ENCODE peak calls at places on chromosomes 4 and X, in eight cellular contexts. One of them, this sample, is unnamed.

GRCh38 chrX:125621588-125621927 is 301.9 kb downstream of the TEX13C start:
- DNase-seq in fibroblast of pulmonary artery: no peak
- DNase-seq in BJ: no peak
- DNase-seq in NCI-H1092: no peak
- DNase-seq in DMS 273 treated with DMSO at 0.1 percent for 48 hours: no peak
- DNase-seq in stimulated activated CD4-positive, alpha-beta T cell treated with anti-CD3 and anti-CD28 coated beads, Interleukin-1b, Interleukin-23, amount 100 ng/mL, for 1 hour: no peak
- DNase-seq in central memory CD4-positive, alpha-beta T cell: no peak
- DNase-seq in GM10248: no peak
- DNase-seq in this sample: no peak

GRCh38 chr4:112141366-112142138 is 3.7 kb upstream of the FAM241A start:
- DNase-seq in central memory CD4-positive, alpha-beta T cell: no peak
- DNase-seq in fibroblast of pulmonary artery: peak; percentile 69
- DNase-seq in BJ: no peak
- DNase-seq in stimulated activated CD4-positive, alpha-beta T cell treated with anti-CD3 and anti-CD28 coated beads, Interleukin-1b, Interleukin-23, amount 100 ng/mL, for 1 hour: no peak
- DNase-seq in DMS 273 treated with DMSO at 0.1 percent for 48 hours: no peak
- DNase-seq in GM10248: no peak
- DNase-seq in NCI-H1092: no peak
- DNase-seq in this sample: no peak

GRCh38 chr4:83644677-83645639 is 109.0 kb downstream of the GPAT3 start:
- DNase-seq in GM10248: peak; percentile 61
- DNase-seq in BJ: no peak
- DNase-seq in central memory CD4-positive, alpha-beta T cell: peak; percentile 42
- DNase-seq in DMS 273 treated with DMSO at 0.1 percent for 48 hours: peak; percentile 27
- DNase-seq in NCI-H1092: peak; percentile 9
- DNase-seq in fibroblast of pulmonary artery: peak; percentile 82
- DNase-seq in stimulated activated CD4-positive, alpha-beta T cell treated with anti-CD3 and anti-CD28 coated beads, Interleukin-1b, Interleukin-23, amount 100 ng/mL, for 1 hour: no peak
- DNase-seq in this sample: peak; percentile 3

GRCh38 chr4:78024085-78024484 is 33.0 kb upstream of the FRAS1 start:
- DNase-seq in central memory CD4-positive, alpha-beta T cell: no peak
- DNase-seq in DMS 273 treated with DMSO at 0.1 percent for 48 hours: no peak
- DNase-seq in NCI-H1092: no peak
- DNase-seq in fibroblast of pulmonary artery: no peak
- DNase-seq in GM10248: no peak
- DNase-seq in BJ: no peak
- DNase-seq in stimulated activated CD4-positive, alpha-beta T cell treated with anti-CD3 and anti-CD28 coated beads, Interleukin-1b, Interleukin-23, amount 100 ng/mL, for 1 hour: no peak
- DNase-seq in this sample: no peak

GRCh38 chr4:33780952-33781655 is 2463.2 kb downstream of the ARAP2 start:
- DNase-seq in stimulated activated CD4-positive, alpha-beta T cell treated with anti-CD3 and anti-CD28 coated beads, Interleukin-1b, Interleukin-23, amount 100 ng/mL, for 1 hour: no peak
- DNase-seq in central memory CD4-positive, alpha-beta T cell: no peak
- DNase-seq in DMS 273 treated with DMSO at 0.1 percent for 48 hours: no peak
- DNase-seq in NCI-H1092: no peak
- DNase-seq in BJ: peak; percentile 29
- DNase-seq in fibroblast of pulmonary artery: peak; percentile 54
- DNase-seq in GM10248: no peak
- DNase-seq in this sample: no peak

GRCh38 chr4:7366180-7366957 is 68.4 kb downstream of the PSAPL1 start:
- DNase-seq in GM10248: no peak
- DNase-seq in central memory CD4-positive, alpha-beta T cell: no peak
- DNase-seq in stimulated activated CD4-positive, alpha-beta T cell treated with anti-CD3 and anti-CD28 coated beads, Interleukin-1b, Interleukin-23, amount 100 ng/mL, for 1 hour: no peak
- DNase-seq in NCI-H1092: no peak
- DNase-seq in fibroblast of pulmonary artery: no peak
- DNase-seq in BJ: no peak
- DNase-seq in DMS 273 treated with DMSO at 0.1 percent for 48 hours: no peak
- DNase-seq in this sample: no peak

GRCh38 chr4:109472343-109472761 is 38.7 kb downstream of the SEC24B start:
- DNase-seq in central memory CD4-positive, alpha-beta T cell: no peak
- DNase-seq in GM10248: no peak
- DNase-seq in DMS 273 treated with DMSO at 0.1 percent for 48 hours: no peak
- DNase-seq in fibroblast of pulmonary artery: peak; percentile 71
- DNase-seq in stimulated activated CD4-positive, alpha-beta T cell treated with anti-CD3 and anti-CD28 coated beads, Interleukin-1b, Interleukin-23, amount 100 ng/mL, for 1 hour: no peak
- DNase-seq in NCI-H1092: no peak
- DNase-seq in BJ: peak; percentile 33
- DNase-seq in this sample: no peak

GRCh38 chrX:22360129-22360528 is 87.4 kb downstream of the CBLL2 start:
- DNase-seq in BJ: no peak
- DNase-seq in GM10248: no peak
- DNase-seq in stimulated activated CD4-positive, alpha-beta T cell treated with anti-CD3 and anti-CD28 coated beads, Interleukin-1b, Interleukin-23, amount 100 ng/mL, for 1 hour: no peak
- DNase-seq in fibroblast of pulmonary artery: no peak
- DNase-seq in central memory CD4-positive, alpha-beta T cell: no peak
- DNase-seq in NCI-H1092: no peak
- DNase-seq in DMS 273 treated with DMSO at 0.1 percent for 48 hours: no peak
- DNase-seq in this sample: no peak

GRCh38 chr4:169115897-169116254 is 105.8 kb upstream of the CBR4 start:
- DNase-seq in DMS 273 treated with DMSO at 0.1 percent for 48 hours: no peak
- DNase-seq in BJ: peak; percentile 94
- DNase-seq in central memory CD4-positive, alpha-beta T cell: no peak
- DNase-seq in NCI-H1092: no peak
- DNase-seq in stimulated activated CD4-positive, alpha-beta T cell treated with anti-CD3 and anti-CD28 coated beads, Interleukin-1b, Interleukin-23, amount 100 ng/mL, for 1 hour: no peak
- DNase-seq in fibroblast of pulmonary artery: peak; percentile 95
- DNase-seq in GM10248: no peak
- DNase-seq in this sample: no peak

GRCh38 chr4:153816542-153816941 is 27.7 kb upstream of the SFRP2 start:
- DNase-seq in fibroblast of pulmonary artery: no peak
- DNase-seq in BJ: no peak
- DNase-seq in stimulated activated CD4-positive, alpha-beta T cell treated with anti-CD3 and anti-CD28 coated beads, Interleukin-1b, Interleukin-23, amount 100 ng/mL, for 1 hour: no peak
- DNase-seq in GM10248: no peak
- DNase-seq in central memory CD4-positive, alpha-beta T cell: no peak
- DNase-seq in NCI-H1092: no peak
- DNase-seq in DMS 273 treated with DMSO at 0.1 percent for 48 hours: no peak
- DNase-seq in this sample: no peak

GRCh38 chr4:22190855-22191254 is 242.3 kb upstream of the KCNIP4 start:
- DNase-seq in NCI-H1092: no peak
- DNase-seq in DMS 273 treated with DMSO at 0.1 percent for 48 hours: no peak
- DNase-seq in BJ: no peak
- DNase-seq in fibroblast of pulmonary artery: peak; percentile 80
- DNase-seq in stimulated activated CD4-positive, alpha-beta T cell treated with anti-CD3 and anti-CD28 coated beads, Interleukin-1b, Interleukin-23, amount 100 ng/mL, for 1 hour: no peak
- DNase-seq in central memory CD4-positive, alpha-beta T cell: no peak
- DNase-seq in GM10248: no peak
- DNase-seq in this sample: no peak

GRCh38 chr4:79198886-79199591 is 126.8 kb downstream of the NAA11 start:
- DNase-seq in NCI-H1092: peak; percentile 55
- DNase-seq in BJ: no peak
- DNase-seq in stimulated activated CD4-positive, alpha-beta T cell treated with anti-CD3 and anti-CD28 coated beads, Interleukin-1b, Interleukin-23, amount 100 ng/mL, for 1 hour: no peak
- DNase-seq in GM10248: no peak
- DNase-seq in fibroblast of pulmonary artery: no peak
- DNase-seq in central memory CD4-positive, alpha-beta T cell: no peak
- DNase-seq in DMS 273 treated with DMSO at 0.1 percent for 48 hours: peak; percentile 77
- DNase-seq in this sample: no peak

GRCh38 chrX:13598877-13599276 is 29.5 kb downstream of the EGFL6 start:
- DNase-seq in GM10248: no peak
- DNase-seq in stimulated activated CD4-positive, alpha-beta T cell treated with anti-CD3 and anti-CD28 coated beads, Interleukin-1b, Interleukin-23, amount 100 ng/mL, for 1 hour: no peak
- DNase-seq in fibroblast of pulmonary artery: peak; percentile 2
- DNase-seq in NCI-H1092: no peak
- DNase-seq in central memory CD4-positive, alpha-beta T cell: no peak
- DNase-seq in DMS 273 treated with DMSO at 0.1 percent for 48 hours: no peak
- DNase-seq in BJ: no peak
- DNase-seq in this sample: no peak

GRCh38 chrX:69069086-69069445 is 96.2 kb downstream of the PJA1 start:
- DNase-seq in DMS 273 treated with DMSO at 0.1 percent for 48 hours: no peak
- DNase-seq in central memory CD4-positive, alpha-beta T cell: no peak
- DNase-seq in fibroblast of pulmonary artery: no peak
- DNase-seq in GM10248: no peak
- DNase-seq in stimulated activated CD4-positive, alpha-beta T cell treated with anti-CD3 and anti-CD28 coated beads, Interleukin-1b, Interleukin-23, amount 100 ng/mL, for 1 hour: no peak
- DNase-seq in BJ: no peak
- DNase-seq in NCI-H1092: no peak
- DNase-seq in this sample: no peak

GRCh38 chrX:71615954-71616353 is 2.4 kb downstream of the CXCR3 start:
- DNase-seq in stimulated activated CD4-positive, alpha-beta T cell treated with anti-CD3 and anti-CD28 coated beads, Interleukin-1b, Interleukin-23, amount 100 ng/mL, for 1 hour: no peak
- DNase-seq in fibroblast of pulmonary artery: no peak
- DNase-seq in DMS 273 treated with DMSO at 0.1 percent for 48 hours: no peak
- DNase-seq in BJ: no peak
- DNase-seq in NCI-H1092: no peak
- DNase-seq in central memory CD4-positive, alpha-beta T cell: no peak
- DNase-seq in GM10248: no peak
- DNase-seq in this sample: no peak

GRCh38 chr4:20528508-20528907 is 171.8 kb upstream of the PACRGL start:
- DNase-seq in DMS 273 treated with DMSO at 0.1 percent for 48 hours: no peak
- DNase-seq in BJ: no peak
- DNase-seq in central memory CD4-positive, alpha-beta T cell: no peak
- DNase-seq in NCI-H1092: no peak
- DNase-seq in GM10248: no peak
- DNase-seq in fibroblast of pulmonary artery: no peak
- DNase-seq in stimulated activated CD4-positive, alpha-beta T cell treated with anti-CD3 and anti-CD28 coated beads, Interleukin-1b, Interleukin-23, amount 100 ng/mL, for 1 hour: no peak
- DNase-seq in this sample: no peak

GRCh38 chrX:21843179-21843578 is 3.8 kb downstream of the MBTPS2 start:
- DNase-seq in NCI-H1092: no peak
- DNase-seq in fibroblast of pulmonary artery: no peak
- DNase-seq in GM10248: no peak
- DNase-seq in DMS 273 treated with DMSO at 0.1 percent for 48 hours: no peak
- DNase-seq in central memory CD4-positive, alpha-beta T cell: no peak
- DNase-seq in BJ: no peak
- DNase-seq in stimulated activated CD4-positive, alpha-beta T cell treated with anti-CD3 and anti-CD28 coated beads, Interleukin-1b, Interleukin-23, amount 100 ng/mL, for 1 hour: no peak
- DNase-seq in this sample: no peak

GRCh38 chr4:14254252-14254651 is 626.7 kb upstream of the BOD1L1 start:
- DNase-seq in DMS 273 treated with DMSO at 0.1 percent for 48 hours: no peak
- DNase-seq in GM10248: no peak
- DNase-seq in stimulated activated CD4-positive, alpha-beta T cell treated with anti-CD3 and anti-CD28 coated beads, Interleukin-1b, Interleukin-23, amount 100 ng/mL, for 1 hour: no peak
- DNase-seq in NCI-H1092: no peak
- DNase-seq in fibroblast of pulmonary artery: peak; percentile 46
- DNase-seq in central memory CD4-positive, alpha-beta T cell: no peak
- DNase-seq in BJ: no peak
- DNase-seq in this sample: peak; percentile 16

GRCh38 chr4:94390804-94391410 is 48.3 kb upstream of the HPGDS start:
- DNase-seq in NCI-H1092: no peak
- DNase-seq in GM10248: peak; percentile 20
- DNase-seq in BJ: no peak
- DNase-seq in central memory CD4-positive, alpha-beta T cell: no peak
- DNase-seq in stimulated activated CD4-positive, alpha-beta T cell treated with anti-CD3 and anti-CD28 coated beads, Interleukin-1b, Interleukin-23, amount 100 ng/mL, for 1 hour: no peak
- DNase-seq in DMS 273 treated with DMSO at 0.1 percent for 48 hours: no peak
- DNase-seq in fibroblast of pulmonary artery: peak; percentile 46
- DNase-seq in this sample: no peak

GRCh38 chr4:156230151-156230550 is 276.5 kb upstream of the CTSO start:
- DNase-seq in central memory CD4-positive, alpha-beta T cell: no peak
- DNase-seq in fibroblast of pulmonary artery: peak; percentile 6
- DNase-seq in DMS 273 treated with DMSO at 0.1 percent for 48 hours: no peak
- DNase-seq in GM10248: no peak
- DNase-seq in NCI-H1092: no peak
- DNase-seq in BJ: no peak
- DNase-seq in stimulated activated CD4-positive, alpha-beta T cell treated with anti-CD3 and anti-CD28 coated beads, Interleukin-1b, Interleukin-23, amount 100 ng/mL, for 1 hour: no peak
- DNase-seq in this sample: no peak

GRCh38 chr4:37482236-37482635 is 203.9 kb downstream of the RELL1 start:
- DNase-seq in central memory CD4-positive, alpha-beta T cell: no peak
- DNase-seq in BJ: no peak
- DNase-seq in fibroblast of pulmonary artery: no peak
- DNase-seq in GM10248: no peak
- DNase-seq in NCI-H1092: no peak
- DNase-seq in DMS 273 treated with DMSO at 0.1 percent for 48 hours: no peak
- DNase-seq in stimulated activated CD4-positive, alpha-beta T cell treated with anti-CD3 and anti-CD28 coated beads, Interleukin-1b, Interleukin-23, amount 100 ng/mL, for 1 hour: no peak
- DNase-seq in this sample: no peak

GRCh38 chrX:46865281-46865680 is 28.4 kb downstream of the RP2 start:
- DNase-seq in central memory CD4-positive, alpha-beta T cell: no peak
- DNase-seq in GM10248: no peak
- DNase-seq in stimulated activated CD4-positive, alpha-beta T cell treated with anti-CD3 and anti-CD28 coated beads, Interleukin-1b, Interleukin-23, amount 100 ng/mL, for 1 hour: no peak
- DNase-seq in DMS 273 treated with DMSO at 0.1 percent for 48 hours: no peak
- DNase-seq in BJ: peak; percentile 15
- DNase-seq in fibroblast of pulmonary artery: peak; percentile 61
- DNase-seq in NCI-H1092: no peak
- DNase-seq in this sample: no peak

GRCh38 chrX:140141444-140142029 is 176.2 kb upstream of the CXorf66 start:
- DNase-seq in stimulated activated CD4-positive, alpha-beta T cell treated with anti-CD3 and anti-CD28 coated beads, Interleukin-1b, Interleukin-23, amount 100 ng/mL, for 1 hour: no peak
- DNase-seq in NCI-H1092: peak; percentile 9
- DNase-seq in BJ: no peak
- DNase-seq in GM10248: peak; percentile 34
- DNase-seq in DMS 273 treated with DMSO at 0.1 percent for 48 hours: no peak
- DNase-seq in central memory CD4-positive, alpha-beta T cell: peak; percentile 17
- DNase-seq in fibroblast of pulmonary artery: peak; percentile 32
- DNase-seq in this sample: no peak

GRCh38 chr4:75289843-75290616 is 224.2 kb downstream of the RCHY1 start:
- DNase-seq in fibroblast of pulmonary artery: peak; percentile 12
- DNase-seq in NCI-H1092: no peak
- DNase-seq in stimulated activated CD4-positive, alpha-beta T cell treated with anti-CD3 and anti-CD28 coated beads, Interleukin-1b, Interleukin-23, amount 100 ng/mL, for 1 hour: no peak
- DNase-seq in GM10248: peak; percentile 18
- DNase-seq in BJ: no peak
- DNase-seq in DMS 273 treated with DMSO at 0.1 percent for 48 hours: peak; percentile 11
- DNase-seq in central memory CD4-positive, alpha-beta T cell: no peak
- DNase-seq in this sample: peak; percentile 5

GRCh38 chr4:38650133-38650532 is 13.9 kb upstream of the KLF3 start:
- DNase-seq in GM10248: no peak
- DNase-seq in BJ: no peak
- DNase-seq in stimulated activated CD4-positive, alpha-beta T cell treated with anti-CD3 and anti-CD28 coated beads, Interleukin-1b, Interleukin-23, amount 100 ng/mL, for 1 hour: no peak
- DNase-seq in NCI-H1092: no peak
- DNase-seq in central memory CD4-positive, alpha-beta T cell: no peak
- DNase-seq in fibroblast of pulmonary artery: no peak
- DNase-seq in DMS 273 treated with DMSO at 0.1 percent for 48 hours: no peak
- DNase-seq in this sample: no peak

GRCh38 chr4:128385683-128386304 is 98.2 kb upstream of the PGRMC2 start:
- DNase-seq in central memory CD4-positive, alpha-beta T cell: no peak
- DNase-seq in GM10248: no peak
- DNase-seq in NCI-H1092: no peak
- DNase-seq in stimulated activated CD4-positive, alpha-beta T cell treated with anti-CD3 and anti-CD28 coated beads, Interleukin-1b, Interleukin-23, amount 100 ng/mL, for 1 hour: no peak
- DNase-seq in BJ: no peak
- DNase-seq in DMS 273 treated with DMSO at 0.1 percent for 48 hours: no peak
- DNase-seq in fibroblast of pulmonary artery: peak; percentile 51
- DNase-seq in this sample: no peak

GRCh38 chrX:51737062-51737461 is 6.2 kb upstream of the GSPT2 start:
- DNase-seq in central memory CD4-positive, alpha-beta T cell: no peak
- DNase-seq in DMS 273 treated with DMSO at 0.1 percent for 48 hours: no peak
- DNase-seq in GM10248: no peak
- DNase-seq in NCI-H1092: no peak
- DNase-seq in stimulated activated CD4-positive, alpha-beta T cell treated with anti-CD3 and anti-CD28 coated beads, Interleukin-1b, Interleukin-23, amount 100 ng/mL, for 1 hour: no peak
- DNase-seq in BJ: no peak
- DNase-seq in fibroblast of pulmonary artery: no peak
- DNase-seq in this sample: no peak

GRCh38 chr4:139815646-139816601 is 150.3 kb downstream of the MGST2 start:
- DNase-seq in BJ: peak; percentile 56
- DNase-seq in NCI-H1092: no peak
- DNase-seq in GM10248: no peak
- DNase-seq in central memory CD4-positive, alpha-beta T cell: no peak
- DNase-seq in stimulated activated CD4-positive, alpha-beta T cell treated with anti-CD3 and anti-CD28 coated beads, Interleukin-1b, Interleukin-23, amount 100 ng/mL, for 1 hour: no peak
- DNase-seq in fibroblast of pulmonary artery: peak; percentile 83
- DNase-seq in DMS 273 treated with DMSO at 0.1 percent for 48 hours: no peak
- DNase-seq in this sample: no peak

GRCh38 chr4:38452009-38452408 is 212.0 kb upstream of the KLF3 start:
- DNase-seq in fibroblast of pulmonary artery: no peak
- DNase-seq in central memory CD4-positive, alpha-beta T cell: no peak
- DNase-seq in BJ: no peak
- DNase-seq in DMS 273 treated with DMSO at 0.1 percent for 48 hours: no peak
- DNase-seq in NCI-H1092: no peak
- DNase-seq in GM10248: no peak
- DNase-seq in stimulated activated CD4-positive, alpha-beta T cell treated with anti-CD3 and anti-CD28 coated beads, Interleukin-1b, Interleukin-23, amount 100 ng/mL, for 1 hour: no peak
- DNase-seq in this sample: no peak